ENCODE peak calls at places on chromosomes 7 and 10, in six cellular contexts. T is HCT116, O is upper lobe of right lung, J is thoracic aorta, H is mesendoderm, U is IMR-90. W is an unnamed sample.

GRCh38 chr7:157278791-157279678 is 57.8 kb upstream of the DNAJB6 start:
- DNase-seq in T (no peak), O (peak; percentile 83), J (no peak), H (no peak), U (no peak), W (peak; percentile 65)

GRCh38 chr10:99569971-99570370 is 37.2 kb downstream of the NKX2-3 start:
- DNase-seq in T (no peak), O (no peak), J (no peak), H (no peak), U (no peak), W (no peak)

GRCh38 chr10:114548662-114549061 is 109.4 kb downstream of the ABLIM1 start:
- DNase-seq in T (peak; percentile 56), O (no peak), J (no peak), H (peak; percentile 61), U (peak; percentile 56), W (peak; percentile 81)

GRCh38 chr7:142795339-142795863 is 24.6 kb downstream of the PRSS2 start:
- DNase-seq in T (no peak), O (no peak), J (no peak), H (peak; percentile 79), U (no peak), W (no peak)

GRCh38 chr7:17015575-17015974 is 133.8 kb upstream of the AGR3 start:
- DNase-seq in T (no peak), O (no peak), J (no peak), H (no peak), U (peak; percentile 26), W (no peak)

GRCh38 chr10:133286366-133286765 is 9.7 kb upstream of the ADAM8 start:
- DNase-seq in T (no peak), O (no peak), J (no peak), H (no peak), U (no peak), W (no peak)

GRCh38 chr10:86775056-86775858 is 18.8 kb downstream of the BMPR1A start:
- DNase-seq in T (no peak), O (no peak), J (no peak), H (peak; percentile 38), U (peak; percentile 33), W (peak; percentile 19)

GRCh38 chr7:47336178-47337020 is 245.5 kb downstream of the TNS3 start:
- DNase-seq in T (no peak), O (peak; percentile 25), J (peak; percentile 66), H (no peak), U (peak; percentile 81), W (no peak)

GRCh38 chr10:25061711-25062455 is 45.5 kb downstream of the THNSL1 start:
- DNase-seq in T (no peak), O (no peak), J (no peak), H (no peak), U (peak; percentile 20), W (no peak)

GRCh38 chr7:130063036-130063435 is 7.3 kb upstream of the KLHDC10 start:
- DNase-seq in T (no peak), O (peak; percentile 75), J (no peak), H (peak; percentile 75), U (peak; percentile 31), W (peak; percentile 63)

GRCh38 chr7:76247938-76248337 is 46.2 kb downstream of the SRRM3 start:
- DNase-seq in T (no peak), O (no peak), J (no peak), H (no peak), U (no peak), W (no peak)

GRCh38 chr10:70966848-70967553 is 78.6 kb upstream of the PCBD1 start:
- DNase-seq in T (no peak), O (no peak), J (no peak), H (no peak), U (no peak), W (no peak)

GRCh38 chr7:27605689-27606269 is 56.9 kb downstream of the HIBADH start:
- DNase-seq in T (no peak), O (no peak), J (no peak), H (peak; percentile 52), U (peak; percentile 52), W (peak; percentile 47)

GRCh38 chr10:60570941-60571340 is 181.3 kb upstream of the ANK3 start:
- DNase-seq in T (no peak), O (no peak), J (no peak), H (no peak), U (no peak), W (no peak)
- H3K4me3 ChIP-seq in T (no peak overlapping the region), O (no peak overlapping the region), J (no peak overlapping the region), H (no peak overlapping the region), U (no peak overlapping the region), W (peak overlapping the region; percentile 37)

GRCh38 chr7:50315193-50315592 is 10.7 kb downstream of the IKZF1 start:
- DNase-seq in T (no peak), O (no peak), J (no peak), H (no peak), U (no peak), W (no peak)
- H3K36me3 ChIP-seq in T (no peaks in the 10 kb centered on the region), O (no peaks in the 10 kb centered on the region), J (no peaks in the 10 kb centered on the region), H (no peaks in the 10 kb centered on the region), U (no peaks in the 10 kb centered on the region), W (no peaks in the 10 kb centered on the region)

GRCh38 chr7:92635538-92635937 is 45.3 kb upstream of the FAM133B start:
- DNase-seq in T (no peak), O (no peak), J (no peak), H (no peak), U (no peak), W (no peak)
- H3K4me3 ChIP-seq in T (no peak overlapping the region), O (no peak overlapping the region), J (peak overlapping the region; percentile 32), H (no peak overlapping the region), U (no peak overlapping the region), W (no peak overlapping the region)

GRCh38 chr10:125021686-125022374 is 79.9 kb downstream of the ZRANB1 start:
- DNase-seq in T (no peak), O (no peak), J (no peak), H (no peak), U (no peak), W (no peak)

GRCh38 chr10:125023269-125023668 is 81.3 kb downstream of the ZRANB1 start:
- DNase-seq in T (no peak), O (peak; percentile 65), J (no peak), H (no peak), U (no peak), W (no peak)

GRCh38 chr10:125023862-125024495 is 82.1 kb downstream of the ZRANB1 start:
- DNase-seq in T (no peak), O (peak; percentile 67), J (no peak), H (no peak), U (no peak), W (no peak)

GRCh38 chr10:125020871-125021270 is 78.9 kb downstream of the ZRANB1 start:
- DNase-seq in T (no peak), O (no peak), J (no peak), H (no peak), U (no peak), W (no peak)

DNA sequence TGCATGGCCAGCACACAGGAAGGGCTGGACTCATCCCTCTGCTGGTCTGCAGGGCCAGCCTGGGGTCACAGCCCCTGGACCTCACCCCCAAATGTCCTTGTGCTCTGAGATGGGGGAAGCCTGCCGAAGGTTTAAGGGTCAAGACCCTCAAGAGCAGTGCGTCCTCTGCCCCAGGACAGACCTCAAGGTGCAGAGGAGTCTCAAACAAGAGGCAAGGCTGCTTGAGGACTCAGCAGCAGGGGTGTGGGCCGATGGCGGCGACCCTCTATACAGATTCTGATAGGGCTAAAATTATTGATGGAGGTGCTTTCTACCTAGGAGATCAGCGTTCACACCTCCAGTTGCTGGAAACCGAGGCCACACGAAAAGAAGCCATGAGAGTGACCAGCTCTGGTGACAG is 80.7 kb downstream of the ZRANB1 start:
- DNase-seq in T (no peak), O (no peak), J (no peak), H (no peak), U (no peak), W (no peak)
- H3K36me3 ChIP-seq in T (peaks cover 5% of the 10 kb centered on the region), O (peaks cover 25% of the 10 kb centered on the region), J (no peaks in the 10 kb centered on the region), H (peaks cover 6% of the 10 kb centered on the region), U (peaks cover 26% of the 10 kb centered on the region), W (peaks cover 2% of the 10 kb centered on the region)

DNA sequence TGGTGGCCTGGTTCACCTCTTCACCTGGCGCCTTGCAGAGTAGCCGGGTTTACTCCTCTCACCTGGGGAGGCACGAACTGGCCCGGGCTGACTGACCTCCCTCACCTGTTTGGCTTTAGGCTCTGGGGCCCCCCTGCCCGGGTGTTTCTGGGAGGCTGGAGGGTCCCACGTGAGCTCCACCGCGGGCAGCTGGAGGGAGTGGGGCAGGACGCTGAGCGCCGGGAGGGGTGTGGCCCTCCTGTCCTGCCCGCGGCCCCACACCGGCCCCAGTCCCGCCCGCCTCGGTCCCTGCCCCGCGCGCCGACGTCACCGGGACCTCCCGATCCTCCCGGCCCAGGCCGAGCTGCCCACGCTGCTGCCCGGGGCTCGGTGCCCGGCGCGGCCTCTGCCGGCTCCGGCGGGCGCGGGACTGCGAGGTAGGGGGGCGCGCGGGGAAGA is at the start of gene AMZ1:
- DNase-seq in T (no peak), O (no peak), J (no peak), H (no peak), U (no peak), W (no peak)
- H3K4me3 ChIP-seq in T (no peak within 1 kb of the TSS), O (peak within 1 kb of the TSS; percentile 5), J (peak within 1 kb of the TSS; percentile 68), H (no peak within 1 kb of the TSS), U (peak within 1 kb of the TSS; percentile 18), W (peak within 1 kb of the TSS; percentile 20)

DNA sequence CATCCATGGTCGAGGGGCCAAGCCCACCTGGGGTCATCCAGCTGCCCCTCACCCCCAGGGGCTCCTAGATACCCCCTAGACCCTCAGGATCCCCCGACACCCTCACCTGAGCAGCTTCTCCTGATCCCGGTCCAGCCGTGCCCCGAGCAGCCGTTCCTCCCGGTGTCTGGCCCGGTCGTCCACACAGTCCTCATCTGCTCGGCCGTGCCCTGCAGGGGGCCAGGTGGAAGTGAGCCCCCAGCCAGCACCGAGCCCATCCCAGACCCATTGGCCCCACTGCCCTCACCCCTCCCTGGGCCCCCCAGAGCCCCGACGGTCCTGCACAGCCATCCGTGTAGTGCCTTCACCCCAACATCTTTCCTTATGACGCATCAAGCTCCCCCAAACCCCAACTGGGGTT is 45.8 kb downstream of the TNRC18 start:
- DNase-seq in T (no peak), O (no peak), J (no peak), H (no peak), U (no peak), W (no peak)
- H3K36me3 ChIP-seq in T (peaks cover 3% of the 10 kb centered on the region), O (peaks cover 49% of the 10 kb centered on the region), J (peaks cover 46% of the 10 kb centered on the region), H (peaks cover 3% of the 10 kb centered on the region), U (peaks cover 47% of the 10 kb centered on the region), W (peaks cover 20% of the 10 kb centered on the region)

DNA sequence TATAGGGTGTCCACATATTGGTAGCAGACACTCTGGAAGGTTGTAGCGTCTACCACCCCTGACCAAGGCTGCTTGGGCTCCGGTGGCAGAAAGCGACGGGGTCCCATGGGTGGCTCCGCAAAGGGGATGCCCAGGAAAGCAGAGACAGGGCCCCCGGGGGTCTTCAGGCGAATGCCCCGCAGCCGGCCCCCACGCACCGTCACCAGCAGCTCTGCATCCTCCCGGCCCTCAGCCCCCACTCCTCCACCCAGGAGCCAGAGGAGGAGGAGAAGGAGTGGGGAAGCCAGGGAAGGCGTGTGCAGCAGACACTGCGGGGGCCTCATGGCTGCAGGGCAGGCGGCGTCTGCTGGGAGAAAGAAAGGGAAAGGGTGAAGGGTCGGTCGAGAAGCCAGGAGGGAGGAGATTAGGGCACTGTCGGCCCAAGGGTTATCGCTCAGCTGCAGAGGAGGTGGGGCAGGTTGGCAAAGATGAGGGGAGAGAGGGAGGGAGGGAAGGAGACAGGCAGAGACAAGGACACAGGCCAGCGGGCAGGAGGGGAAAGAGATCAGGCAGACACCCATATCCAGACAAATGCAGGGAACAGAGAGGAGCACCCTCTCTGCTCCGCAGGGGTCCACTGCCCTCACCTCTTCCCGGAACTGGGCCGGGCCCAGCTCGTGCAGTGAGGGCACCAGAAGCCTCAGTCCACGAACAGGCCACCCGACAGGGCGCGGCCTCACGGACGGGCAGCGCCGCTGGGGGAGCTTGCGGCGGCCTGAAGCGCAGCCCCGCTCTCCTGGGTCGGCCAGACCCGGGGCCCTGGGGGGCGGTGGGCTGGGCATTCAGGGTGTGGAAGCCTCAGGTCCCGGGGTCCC is 1.6 kb downstream of the ACHE start:
- DNase-seq in T (no peak), O (no peak), J (no peak), H (no peak), U (no peak), W (no peak)
- H3K4me3 ChIP-seq in T (peak overlapping the region; percentile 44), O (no peak overlapping the region), J (peak overlapping the region; percentile 62), H (peak overlapping the region; percentile 19), U (no peak overlapping the region), W (peak overlapping the region; percentile 62)

W was measured in cardiac muscle cell.